ENCODE peak calls at places on chromosomes 7 and 10, in eight cellular contexts. N, W, U, L, J, E, O and G are unnamed samples.

GRCh38 chr7:40197527-40197926 is 62.7 kb downstream of the SUGCT start:
- DNase-seq in N (no peak), W (no peak), U (no peak), L (no peak), J (no peak), E (no peak), O (no peak), G (no peak)

GRCh38 chr7:6453737-6454136 is 6.0 kb upstream of the DAGLB start:
- DNase-seq in N (no peak), W (peak), U (no peak), L (no peak), J (no peak), E (no peak), O (no peak), G (no peak)

GRCh38 chr10:109996225-109996624 is 11.6 kb upstream of the ADD3 start:
- DNase-seq in N (no peak), W (no peak), U (no peak), L (no peak), J (no peak), E (no peak), O (peak), G (no peak)

GRCh38 chr7:55254596-55255500 is 110.3 kb upstream of the LANCL2 start:
- DNase-seq in N (peak), W (peak), U (peak), L (peak), J (peak), E (peak), O (peak), G (peak)

GRCh38 chr10:11757452-11757819 is 15.3 kb downstream of the ECHDC3 start:
- DNase-seq in N (peak), W (peak), U (no peak), L (no peak), J (no peak), E (peak), O (no peak), G (no peak)

GRCh38 chr7:15891151-15891842 is 204.8 kb upstream of the MEOX2 start:
- DNase-seq in N (no peak), W (peak), U (no peak), L (no peak), J (no peak), E (no peak), O (no peak), G (no peak)

GRCh38 chr7:133795061-133795460 is 332.1 kb upstream of the LRGUK start:
- DNase-seq in N (no peak), W (no peak), U (no peak), L (no peak), J (no peak), E (no peak), O (no peak), G (no peak)

GRCh38 chr10:110758898-110759297 is 112.8 kb upstream of the PDCD4 start:
- DNase-seq in N (no peak), W (peak), U (no peak), L (no peak), J (no peak), E (no peak), O (no peak), G (no peak)

GRCh38 chr10:33612116-33612515 is 277.6 kb upstream of the NRP1 start:
- DNase-seq in N (no peak), W (peak), U (no peak), L (no peak), J (no peak), E (no peak), O (no peak), G (no peak)

GRCh38 chr7:66639773-66640172 is 11.1 kb downstream of the KCTD7 start:
- DNase-seq in N (no peak), W (no peak), U (no peak), L (no peak), J (no peak), E (no peak), O (no peak), G (no peak)

GRCh38 chr7:33444501-33444900 is 315.1 kb downstream of the BBS9 start:
- DNase-seq in N (no peak), W (no peak), U (no peak), L (no peak), J (no peak), E (no peak), O (no peak), G (no peak)

GRCh38 chr7:1669486-1669951 is 558 bp upstream of the ELFN1 start:
- DNase-seq in N (no peak), W (no peak), U (no peak), L (no peak), J (no peak), E (no peak), O (no peak), G (no peak)

GRCh38 chr10:132103116-132103910 is 37.6 kb downstream of the JAKMIP3 start:
- DNase-seq in N (no peak), W (no peak), U (no peak), L (no peak), J (no peak), E (no peak), O (peak), G (no peak)

GRCh38 chr7:116971869-116972268 is 18.6 kb downstream of the ST7 start:
- DNase-seq in N (no peak), W (no peak), U (no peak), L (no peak), J (no peak), E (no peak), O (no peak), G (no peak)

GRCh38 chr7:3722396-3722846 is 421.4 kb downstream of the SDK1 start:
- DNase-seq in N (no peak), W (peak), U (peak), L (peak), J (no peak), E (no peak), O (no peak), G (peak)

GRCh38 chr10:74293686-74294365 is 142.8 kb downstream of the ADK start:
- DNase-seq in N (no peak), W (peak), U (no peak), L (no peak), J (no peak), E (no peak), O (no peak), G (no peak)

DNA sequence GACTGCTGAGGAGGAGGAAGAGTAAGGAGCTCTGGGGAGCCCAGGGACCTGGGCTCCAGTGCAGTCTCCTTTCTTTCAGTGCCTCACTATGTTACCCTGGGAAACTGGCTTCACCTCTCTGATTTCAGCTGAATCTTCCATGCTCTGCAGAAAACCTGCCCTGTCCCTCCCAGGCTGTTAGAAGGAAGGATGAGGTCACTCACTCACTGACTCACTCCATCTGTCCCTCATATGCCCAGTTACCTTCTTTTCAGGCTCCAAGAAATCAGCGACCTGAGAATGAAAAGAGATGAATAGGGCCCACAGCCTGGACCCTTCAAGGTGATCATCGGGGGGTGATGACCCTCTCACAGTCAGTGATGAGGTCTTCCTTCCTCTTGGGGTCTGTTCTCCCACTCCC is 481 bp downstream of the SFTPA2 start:
- DNase-seq in N (no peak), W (peak), U (no peak), L (no peak), J (no peak), E (no peak), O (no peak), G (no peak)
- H3K27ac ChIP-seq in N (no peak), W (no peak), U (no peak), L (no peak), J (no peak), E (no peak), O (no peak), G (no peak)

GRCh38 chr7:140249036-140249806 is 72.4 kb upstream of the KDM7A start:
- DNase-seq in N (no peak), W (no peak), U (no peak), L (no peak), J (no peak), E (no peak), O (no peak), G (no peak)
- H3K27ac ChIP-seq in N (no peak), W (no peak), U (no peak), L (no peak), J (no peak), E (no peak), O (no peak), G (no peak)

DNA sequence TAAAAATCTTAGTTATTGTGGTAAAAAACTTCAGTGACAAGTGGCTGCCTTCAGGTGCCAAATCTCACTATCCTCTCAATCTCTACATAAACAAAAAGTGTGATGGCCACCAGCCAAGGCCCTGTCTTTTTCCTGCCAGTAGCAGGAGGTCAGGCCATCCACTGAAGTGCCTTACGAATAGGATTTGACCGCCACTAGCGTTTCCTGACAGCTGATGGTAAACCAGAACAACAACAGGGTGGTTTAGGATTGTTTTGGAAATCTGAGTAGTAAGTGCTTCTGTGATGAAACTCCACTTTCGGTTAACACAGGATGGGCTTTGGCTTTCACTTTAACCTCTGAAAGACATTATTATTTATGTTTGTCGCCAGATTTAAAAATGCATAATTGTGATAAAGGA is 55.7 kb upstream of the OGDHL start:
- DNase-seq in N (no peak), W (no peak), U (no peak), L (no peak), J (no peak), E (no peak), O (no peak), G (no peak)
- H3K27ac ChIP-seq in N (no peak), W (no peak), U (no peak), L (no peak), J (no peak), E (no peak), O (no peak), G (no peak)

DNA sequence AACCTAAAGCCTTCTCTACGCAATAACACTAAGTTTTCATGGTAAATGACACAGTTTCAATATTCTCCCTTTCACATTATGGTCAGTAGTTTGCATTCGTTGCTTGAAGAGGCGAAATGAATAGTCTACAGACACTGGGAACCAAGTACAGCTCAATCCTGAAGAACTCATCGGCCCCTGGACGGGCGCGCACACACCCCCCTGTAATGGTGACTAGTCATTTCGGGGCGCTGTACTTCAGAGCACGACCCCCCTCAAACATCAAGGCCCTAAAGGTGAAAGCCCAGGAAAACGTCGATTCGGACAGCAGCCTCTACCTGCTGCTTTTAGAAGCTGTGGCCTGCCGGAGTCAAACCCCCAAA is 1.0 kb downstream of the NT5C2 start:
- DNase-seq in N (no peak), W (no peak), U (no peak), L (no peak), J (no peak), E (no peak), O (no peak), G (no peak)
- H3K27ac ChIP-seq in N (peak), W (peak), U (peak), L (peak), J (peak), E (peak), O (peak), G (peak)

GRCh38 chr7:149734514-149735075 is 38.8 kb downstream of the ZNF467 start:
- DNase-seq in N (no peak), W (no peak), U (no peak), L (no peak), J (no peak), E (no peak), O (no peak), G (no peak)
- H3K27ac ChIP-seq in N (no peak), W (no peak), U (no peak), L (no peak), J (no peak), E (no peak), O (no peak), G (no peak)

GRCh38 chr10:122462533-122463465 is 1.4 kb downstream of the HTRA1 start:
- DNase-seq in N (peak), W (peak), U (peak), L (peak), J (no peak), E (no peak), O (peak), G (peak)

GRCh38 chr10:122460891-122461293 is 461 bp upstream of the HTRA1 start:
- DNase-seq in N (no peak), W (no peak), U (peak), L (no peak), J (no peak), E (no peak), O (no peak), G (no peak)

GRCh38 chr10:122463466-122464157 is 2.3 kb downstream of the HTRA1 start:
- DNase-seq in N (no peak), W (no peak), U (no peak), L (no peak), J (no peak), E (no peak), O (no peak), G (no peak)

GRCh38 chr10:122461367-122461728 is at the start of gene HTRA1:
- DNase-seq in N (peak), W (no peak), U (peak), L (no peak), J (no peak), E (peak), O (peak), G (peak)

GRCh38 chr10:122461729-122462532 is 578 bp downstream of the HTRA1 start:
- DNase-seq in N (peak), W (no peak), U (peak), L (peak), J (no peak), E (peak), O (no peak), G (no peak)
- H3K27ac ChIP-seq in N (peak), W (no peak), U (peak), L (no peak), J (no peak), E (no peak), O (peak), G (peak)